ENCODE peak calls at places on chromosomes 12 and 14, in ten cellular contexts. One of them, this sample, is unnamed.

GRCh38 chr14:74579447-74580274 is 32.4 kb downstream of the LTBP2 start:
- DNase-seq in iPS DF 19.7: no peak
- DNase-seq in SK-N-SH: no peak
- DNase-seq in DMS 273 treated with DMSO at 0.1 percent for 48 hours: no peak
- DNase-seq in mucosa of gallbladder: no peak
- DNase-seq in body of pancreas: no peak
- DNase-seq in left ventricle myocardium superior: no peak
- DNase-seq in cardiac fibroblast: peak
- DNase-seq in activated T-cell treated with anti-CD3 and anti-CD28 coated beads for 24 hours: peak
- DNase-seq in small intestine: no peak
- DNase-seq in this sample: peak

GRCh38 chr12:131102493-131102931 is 148.8 kb downstream of the ADGRD1 start:
- DNase-seq in body of pancreas: no peak
- DNase-seq in left ventricle myocardium superior: peak
- DNase-seq in small intestine: no peak
- DNase-seq in iPS DF 19.7: no peak
- DNase-seq in SK-N-SH: no peak
- DNase-seq in mucosa of gallbladder: no peak
- DNase-seq in cardiac fibroblast: no peak
- DNase-seq in DMS 273 treated with DMSO at 0.1 percent for 48 hours: no peak
- DNase-seq in activated T-cell treated with anti-CD3 and anti-CD28 coated beads for 24 hours: no peak
- DNase-seq in this sample: no peak

GRCh38 chr12:12008931-12009611 is 61.7 kb upstream of the BCL2L14 start:
- DNase-seq in mucosa of gallbladder: no peak
- DNase-seq in left ventricle myocardium superior: no peak
- DNase-seq in small intestine: no peak
- DNase-seq in iPS DF 19.7: peak
- DNase-seq in activated T-cell treated with anti-CD3 and anti-CD28 coated beads for 24 hours: no peak
- DNase-seq in body of pancreas: no peak
- DNase-seq in SK-N-SH: no peak
- DNase-seq in cardiac fibroblast: peak
- DNase-seq in DMS 273 treated with DMSO at 0.1 percent for 48 hours: no peak
- DNase-seq in this sample: peak

GRCh38 chr12:104197264-104197663 is 18.3 kb upstream of the TXNRD1 start:
- DNase-seq in mucosa of gallbladder: no peak
- DNase-seq in iPS DF 19.7: no peak
- DNase-seq in SK-N-SH: no peak
- DNase-seq in activated T-cell treated with anti-CD3 and anti-CD28 coated beads for 24 hours: no peak
- DNase-seq in cardiac fibroblast: peak
- DNase-seq in body of pancreas: no peak
- DNase-seq in small intestine: no peak
- DNase-seq in DMS 273 treated with DMSO at 0.1 percent for 48 hours: no peak
- DNase-seq in left ventricle myocardium superior: no peak
- DNase-seq in this sample: no peak

GRCh38 chr14:101927859-101928258 is 36.5 kb upstream of the DYNC1H1 start:
- DNase-seq in DMS 273 treated with DMSO at 0.1 percent for 48 hours: peak
- DNase-seq in body of pancreas: peak
- DNase-seq in mucosa of gallbladder: peak
- DNase-seq in cardiac fibroblast: peak
- DNase-seq in small intestine: no peak
- DNase-seq in iPS DF 19.7: no peak
- DNase-seq in SK-N-SH: peak
- DNase-seq in left ventricle myocardium superior: peak
- DNase-seq in activated T-cell treated with anti-CD3 and anti-CD28 coated beads for 24 hours: no peak
- DNase-seq in this sample: no peak

GRCh38 chr14:58607571-58608317 is 30.0 kb upstream of the DACT1 start:
- DNase-seq in body of pancreas: no peak
- DNase-seq in left ventricle myocardium superior: no peak
- DNase-seq in cardiac fibroblast: peak
- DNase-seq in mucosa of gallbladder: no peak
- DNase-seq in iPS DF 19.7: no peak
- DNase-seq in activated T-cell treated with anti-CD3 and anti-CD28 coated beads for 24 hours: no peak
- DNase-seq in small intestine: no peak
- DNase-seq in SK-N-SH: no peak
- DNase-seq in DMS 273 treated with DMSO at 0.1 percent for 48 hours: no peak
- DNase-seq in this sample: no peak

GRCh38 chr14:52954346-52955214 is 3.7 kb upstream of the FERMT2 start:
- DNase-seq in DMS 273 treated with DMSO at 0.1 percent for 48 hours: no peak
- DNase-seq in cardiac fibroblast: peak
- DNase-seq in SK-N-SH: no peak
- DNase-seq in mucosa of gallbladder: no peak
- DNase-seq in left ventricle myocardium superior: no peak
- DNase-seq in activated T-cell treated with anti-CD3 and anti-CD28 coated beads for 24 hours: no peak
- DNase-seq in body of pancreas: no peak
- DNase-seq in small intestine: no peak
- DNase-seq in iPS DF 19.7: no peak
- DNase-seq in this sample: no peak

GRCh38 chr12:43277630-43278267 is 274.3 kb downstream of the ADAMTS20 start:
- DNase-seq in body of pancreas: no peak
- DNase-seq in mucosa of gallbladder: no peak
- DNase-seq in left ventricle myocardium superior: no peak
- DNase-seq in SK-N-SH: no peak
- DNase-seq in cardiac fibroblast: peak
- DNase-seq in small intestine: peak
- DNase-seq in DMS 273 treated with DMSO at 0.1 percent for 48 hours: no peak
- DNase-seq in iPS DF 19.7: no peak
- DNase-seq in activated T-cell treated with anti-CD3 and anti-CD28 coated beads for 24 hours: no peak
- DNase-seq in this sample: no peak

GRCh38 chr12:63423839-63424238 is 244.5 kb downstream of the DPY19L2 start:
- DNase-seq in left ventricle myocardium superior: no peak
- DNase-seq in cardiac fibroblast: peak
- DNase-seq in SK-N-SH: no peak
- DNase-seq in body of pancreas: no peak
- DNase-seq in small intestine: no peak
- DNase-seq in iPS DF 19.7: no peak
- DNase-seq in DMS 273 treated with DMSO at 0.1 percent for 48 hours: no peak
- DNase-seq in activated T-cell treated with anti-CD3 and anti-CD28 coated beads for 24 hours: no peak
- DNase-seq in mucosa of gallbladder: no peak
- DNase-seq in this sample: no peak

GRCh38 chr12:54579258-54579657 is 9.2 kb downstream of the PPP1R1A start:
- DNase-seq in iPS DF 19.7: no peak
- DNase-seq in mucosa of gallbladder: no peak
- DNase-seq in DMS 273 treated with DMSO at 0.1 percent for 48 hours: no peak
- DNase-seq in cardiac fibroblast: no peak
- DNase-seq in activated T-cell treated with anti-CD3 and anti-CD28 coated beads for 24 hours: no peak
- DNase-seq in small intestine: no peak
- DNase-seq in left ventricle myocardium superior: no peak
- DNase-seq in SK-N-SH: no peak
- DNase-seq in body of pancreas: no peak
- DNase-seq in this sample: no peak

GRCh38 chr12:94970560-94970959 is 32.9 kb downstream of the NDUFA12 start:
- DNase-seq in activated T-cell treated with anti-CD3 and anti-CD28 coated beads for 24 hours: no peak
- DNase-seq in body of pancreas: no peak
- DNase-seq in SK-N-SH: no peak
- DNase-seq in left ventricle myocardium superior: no peak
- DNase-seq in DMS 273 treated with DMSO at 0.1 percent for 48 hours: no peak
- DNase-seq in mucosa of gallbladder: no peak
- DNase-seq in cardiac fibroblast: no peak
- DNase-seq in iPS DF 19.7: no peak
- DNase-seq in small intestine: no peak
- DNase-seq in this sample: no peak

GRCh38 chr12:4833511-4833910 is 76.2 kb upstream of the KCNA1 start:
- DNase-seq in body of pancreas: no peak
- DNase-seq in SK-N-SH: no peak
- DNase-seq in activated T-cell treated with anti-CD3 and anti-CD28 coated beads for 24 hours: no peak
- DNase-seq in mucosa of gallbladder: no peak
- DNase-seq in cardiac fibroblast: no peak
- DNase-seq in left ventricle myocardium superior: no peak
- DNase-seq in small intestine: no peak
- DNase-seq in DMS 273 treated with DMSO at 0.1 percent for 48 hours: no peak
- DNase-seq in iPS DF 19.7: no peak
- DNase-seq in this sample: no peak

GRCh38 chr14:99630202-99630601 is 14.7 kb upstream of the HHIPL1 start:
- DNase-seq in SK-N-SH: no peak
- DNase-seq in iPS DF 19.7: no peak
- DNase-seq in DMS 273 treated with DMSO at 0.1 percent for 48 hours: no peak
- DNase-seq in cardiac fibroblast: no peak
- DNase-seq in small intestine: no peak
- DNase-seq in body of pancreas: no peak
- DNase-seq in mucosa of gallbladder: no peak
- DNase-seq in activated T-cell treated with anti-CD3 and anti-CD28 coated beads for 24 hours: no peak
- DNase-seq in left ventricle myocardium superior: no peak
- DNase-seq in this sample: no peak

GRCh38 chr14:23442721-23443356 is 7.4 kb upstream of the MYH7 start:
- DNase-seq in small intestine: no peak
- DNase-seq in iPS DF 19.7: no peak
- DNase-seq in SK-N-SH: no peak
- DNase-seq in left ventricle myocardium superior: peak
- DNase-seq in cardiac fibroblast: no peak
- DNase-seq in mucosa of gallbladder: no peak
- DNase-seq in activated T-cell treated with anti-CD3 and anti-CD28 coated beads for 24 hours: no peak
- DNase-seq in DMS 273 treated with DMSO at 0.1 percent for 48 hours: no peak
- DNase-seq in body of pancreas: no peak
- DNase-seq in this sample: peak

GRCh38 chr12:53809005-53809404 is 57.2 kb upstream of the CISTR start:
- DNase-seq in activated T-cell treated with anti-CD3 and anti-CD28 coated beads for 24 hours: no peak
- DNase-seq in left ventricle myocardium superior: no peak
- DNase-seq in small intestine: no peak
- DNase-seq in cardiac fibroblast: no peak
- DNase-seq in mucosa of gallbladder: no peak
- DNase-seq in iPS DF 19.7: no peak
- DNase-seq in SK-N-SH: no peak
- DNase-seq in DMS 273 treated with DMSO at 0.1 percent for 48 hours: no peak
- DNase-seq in body of pancreas: no peak
- DNase-seq in this sample: no peak

GRCh38 chr12:109625131-109625559 is 51.6 kb downstream of the MVK start:
- DNase-seq in activated T-cell treated with anti-CD3 and anti-CD28 coated beads for 24 hours: no peak
- DNase-seq in left ventricle myocardium superior: peak
- DNase-seq in SK-N-SH: peak
- DNase-seq in body of pancreas: no peak
- DNase-seq in small intestine: no peak
- DNase-seq in cardiac fibroblast: peak
- DNase-seq in DMS 273 treated with DMSO at 0.1 percent for 48 hours: no peak
- DNase-seq in mucosa of gallbladder: no peak
- DNase-seq in iPS DF 19.7: no peak
- DNase-seq in this sample: no peak

GRCh38 chr12:13444076-13444475 is 247.6 kb downstream of the EMP1 start:
- DNase-seq in small intestine: no peak
- DNase-seq in activated T-cell treated with anti-CD3 and anti-CD28 coated beads for 24 hours: no peak
- DNase-seq in body of pancreas: no peak
- DNase-seq in cardiac fibroblast: no peak
- DNase-seq in mucosa of gallbladder: no peak
- DNase-seq in SK-N-SH: no peak
- DNase-seq in DMS 273 treated with DMSO at 0.1 percent for 48 hours: no peak
- DNase-seq in iPS DF 19.7: no peak
- DNase-seq in left ventricle myocardium superior: no peak
- DNase-seq in this sample: no peak

This sample was measured in stimulated activated CD4-positive, alpha-beta T cell treated with anti-CD3 and anti-CD28 coated beads, Interleukin-2, amount 100 ng/mL, for 24 hours.